ENCODE peak calls at places on chromosomes 5 and 9, in nine cellular contexts. T is DMS53; L is activated CD8-positive, alpha-beta memory T cell treated with anti-CD3 and anti-CD28 coated beads for 48 hours; A is left ventricle myocardium inferior; O is LoVo; N is AG09309; D is neural crest cell; X is skeletal muscle cell; R is T-helper 1 cell. Q is an unnamed sample.
A peak's percentile ranks its signal among the peaks of the same experiment; 100 is the strongest.

GRCh38 chr5:161400583-161400982 is 145.9 kb downstream of the GABRB2 start:
- DNase-seq in N (no peak), X (no peak), L (no peak), O (no peak), T (peak; percentile 36), R (no peak), D (no peak), A (no peak), Q (peak; percentile 54)

GRCh38 chr5:54460181-54460919 is 4.9 kb downstream of the HSPB3 start:
- DNase-seq in R (no peak), O (no peak), L (no peak), T (peak; percentile 22), A (no peak), D (no peak), N (no peak), X (no peak), Q (no peak)

GRCh38 chr9:80197661-80198060 is 625.9 kb downstream of the TLE4 start:
- DNase-seq in O (no peak), T (no peak), X (no peak), N (no peak), A (no peak), R (no peak), L (no peak), D (no peak), Q (no peak)

GRCh38 chr5:137361275-137361674 is 137.9 kb downstream of the SPOCK1 start:
- DNase-seq in O (no peak), X (no peak), R (no peak), L (no peak), N (peak; percentile 47), D (no peak), T (no peak), A (no peak), Q (no peak)

GRCh38 chr9:113488071-113488470 is 24.5 kb downstream of the RGS3 start:
- DNase-seq in X (no peak), R (no peak), T (no peak), O (no peak), D (no peak), A (no peak), N (no peak), L (no peak), Q (no peak)

GRCh38 chr5:132506094-132506692 is 15.6 kb upstream of the IRF1 start:
- DNase-seq in D (no peak), X (peak; percentile 70), A (no peak), N (peak; percentile 90), L (no peak), R (no peak), T (peak; percentile 66), O (peak; percentile 43), Q (no peak)

GRCh38 chr9:90393355-90394152 is 249.1 kb downstream of the DIRAS2 start:
- DNase-seq in D (no peak), N (no peak), T (peak; percentile 4), R (no peak), O (peak; percentile 55), L (no peak), X (no peak), A (no peak), Q (no peak)

GRCh38 chr9:87792831-87793288 is 66.9 kb downstream of the CTSL start:
- DNase-seq in T (peak; percentile 15), D (no peak), R (no peak), O (peak; percentile 67), N (peak; percentile 76), L (peak; percentile 35), X (no peak), A (peak; percentile 62), Q (no peak)

GRCh38 chr5:454936-455335 is 12.0 kb downstream of the EXOC3 start:
- DNase-seq in X (no peak), R (no peak), N (no peak), A (peak; percentile 11), L (no peak), T (no peak), O (no peak), D (no peak), Q (no peak)

GRCh38 chr5:43421450-43422133 is 9.4 kb upstream of the CCL28 start:
- DNase-seq in R (no peak), D (no peak), A (no peak), T (no peak), X (no peak), L (no peak), O (no peak), N (no peak), Q (no peak)

GRCh38 chr5:15533124-15533893 is 33.3 kb downstream of the FBXL7 start:
- DNase-seq in T (no peak), A (no peak), O (no peak), L (no peak), R (no peak), D (no peak), X (no peak), N (peak; percentile 39), Q (no peak)

GRCh38 chr9:132214027-132214622 is 52.3 kb downstream of the NTNG2 start:
- DNase-seq in T (peak; percentile 88), A (peak; percentile 79), N (peak; percentile 66), X (peak; percentile 52), R (no peak), D (no peak), O (peak; percentile 21), L (no peak), Q (peak; percentile 96)

GRCh38 chr5:168447748-168448147 is 38.5 kb upstream of the RARS1 start:
- DNase-seq in T (no peak), R (no peak), A (no peak), D (peak; percentile 33), X (no peak), L (no peak), N (no peak), O (no peak), Q (no peak)

GRCh38 chr5:137448868-137449267 is 50.3 kb downstream of the SPOCK1 start:
- DNase-seq in X (no peak), T (no peak), D (no peak), O (no peak), A (no peak), R (no peak), L (no peak), N (no peak), Q (no peak)

GRCh38 chr9:37215456-37216229 is 95.3 kb downstream of the ZCCHC7 start:
- DNase-seq in A (no peak), D (no peak), T (no peak), L (no peak), X (peak; percentile 9), O (no peak), N (peak; percentile 16), R (no peak), Q (no peak)

GRCh38 chr9:130766031-130766903 is 68.8 kb upstream of the ABL1 start:
- DNase-seq in A (no peak), L (no peak), R (no peak), N (no peak), T (no peak), O (no peak), X (no peak), D (no peak), Q (no peak)

GRCh38 chr9:135486267-135487065 is 6.9 kb downstream of the PPP1R26 start:
- DNase-seq in N (no peak), O (no peak), T (no peak), A (no peak), X (no peak), L (no peak), D (no peak), R (no peak), Q (no peak)

GRCh38 chr9:133238272-133238850 is 29.3 kb upstream of the OBP2B start:
- DNase-seq in X (no peak), O (peak; percentile 7), N (no peak), D (peak; percentile 84), A (peak; percentile 91), L (no peak), T (no peak), R (peak; percentile 19), Q (no peak)

GRCh38 chr9:1049641-1050040 is 516 bp upstream of the DMRT2 start:
- DNase-seq in R (no peak), T (peak; percentile 72), L (no peak), O (peak; percentile 16), D (no peak), A (no peak), N (no peak), X (no peak), Q (no peak)

GRCh38 chr9:24487946-24488345 is 57.8 kb downstream of the IZUMO3 start:
- DNase-seq in X (no peak), N (no peak), L (no peak), D (no peak), O (no peak), T (no peak), R (no peak), A (no peak), Q (no peak)

Q was measured in cerebellum.